ENCODE peak calls at places on chromosomes 2 and 18, in four cellular contexts. V is heart left ventricle, D is tibial artery, A is Panc1. B is an unnamed sample. For H3K4me1, the result is how much of the 10 kb centered on the place peaks cover.

GRCh38 chr2:63060079-63060482 is 9.5 kb downstream of the OTX1 start:
- DNase-seq in V (no peak), D (no peak), A (no peak), B (no peak)

GRCh38 chr2:23414876-23415275 is 29.9 kb downstream of the KLHL29 start:
- DNase-seq in V (no peak), D (no peak), A (no peak), B (no peak)

GRCh38 chr2:10956006-10956790 is 44.5 kb downstream of the KCNF1 start:
- DNase-seq in V (no peak), D (no peak), A (no peak), B (no peak)

GRCh38 chr18:60506682-60507081 is 134.1 kb upstream of the MC4R start:
- DNase-seq in V (no peak), D (no peak), A (no peak), B (no peak)

GRCh38 chr2:192315543-192315942 is 120.8 kb upstream of the TMEFF2 start:
- DNase-seq in V (no peak), D (no peak), A (no peak), B (no peak)

GRCh38 chr2:54206596-54206995 is 49.4 kb downstream of the TSPYL6 start:
- DNase-seq in V (no peak), D (no peak), A (peak), B (no peak)

GRCh38 chr18:61502472-61502871 is 169.2 kb downstream of the CDH20 start:
- DNase-seq in V (no peak), D (no peak), A (peak), B (no peak)

GRCh38 chr2:226683926-226684562 is 115.6 kb downstream of the IRS1 start:
- DNase-seq in V (no peak), D (no peak), A (no peak), B (no peak)

GRCh38 chr2:233252227-233252626 is 754 bp downstream of the ATG16L1 start:
- DNase-seq in V (no peak), D (no peak), A (no peak), B (peak)

GRCh38 chr2:6578417-6578816 is 287.3 kb downstream of the CMPK2 start:
- DNase-seq in V (no peak), D (no peak), A (no peak), B (no peak)

GRCh38 chr2:128605421-128605820 is 286.8 kb upstream of the HS6ST1 start:
- DNase-seq in V (no peak), D (peak), A (no peak), B (peak)

GRCh38 chr2:191319181-191319580 is 74.0 kb downstream of the MYO1B start:
- DNase-seq in V (no peak), D (no peak), A (no peak), B (no peak)

GRCh38 chr2:168543037-168543436 is 87.0 kb downstream of the CERS6 start:
- DNase-seq in V (no peak), D (no peak), A (no peak), B (no peak)

GRCh38 chr2:38533180-38533579 is 69.5 kb downstream of the HNRNPLL start:
- DNase-seq in V (no peak), D (no peak), A (no peak), B (peak)

GRCh38 chr2:146821836-146822316 is 1023.0 kb upstream of the ACVR2A start:
- DNase-seq in V (no peak), D (no peak), A (no peak), B (no peak)

GRCh38 chr2:8229546-8229986 is 452.3 kb upstream of the ID2 start:
- DNase-seq in V (peak), D (peak), A (no peak), B (peak)

GRCh38 chr2:217366246-217366645 is 506.4 kb upstream of the TNP1 start:
- DNase-seq in V (no peak), D (no peak), A (no peak), B (no peak)

GRCh38 chr2:95526360-95527341 is 42.1 kb upstream of the TRIM43B start:
- DNase-seq in V (peak), D (peak), A (no peak), B (peak)

GRCh38 chr2:222318026-222318711 is 19.4 kb upstream of the PAX3 start:
- DNase-seq in V (peak), D (no peak), A (peak), B (peak)

GRCh38 chr2:40487592-40487991 is 35.7 kb upstream of the SLC8A1 start:
- DNase-seq in V (no peak), D (no peak), A (no peak), B (peak)

GRCh38 chr2:47205576-47206141 is 50.6 kb upstream of the STPG4 start:
- DNase-seq in V (peak), D (no peak), A (no peak), B (peak)

GRCh38 chr2:239762742-239763269 is 262.3 kb downstream of the NDUFA10 start:
- DNase-seq in V (no peak), D (peak), A (no peak), B (no peak)

GRCh38 chr2:229748950-229749349 is 34.6 kb upstream of the DNER start:
- DNase-seq in V (no peak), D (no peak), A (no peak), B (no peak)

GRCh38 chr18:44198296-44199284 is 482.1 kb upstream of the SETBP1 start:
- DNase-seq in V (no peak), D (no peak), A (no peak), B (peak)

GRCh38 chr2:79447462-79447861 is 65.4 kb upstream of the CTNNA2 start:
- DNase-seq in V (no peak), D (no peak), A (no peak), B (no peak)

GRCh38 chr2:66462196-66462825 is 27.4 kb downstream of the MEIS1 start:
- DNase-seq in V (no peak), D (no peak), A (no peak), B (no peak)

GRCh38 chr2:9462872-9463697 is 11.3 kb upstream of the IAH1 start:
- DNase-seq in V (no peak), D (no peak), A (no peak), B (no peak)

GRCh38 chr2:180006236-180006635 is 861 bp downstream of the CWC22 start:
- DNase-seq in V (no peak), D (no peak), A (no peak), B (no peak)

GRCh38 chr2:70546376-70546775 is 7.2 kb downstream of the TGFA start:
- DNase-seq in V (no peak), D (no peak), A (no peak), B (no peak)

GRCh38 chr2:46338674-46339073 is 41.5 kb downstream of the EPAS1 start:
- DNase-seq in V (peak), D (no peak), A (no peak), B (no peak)

GRCh38 chr2:227154976-227155375 is 9.0 kb downstream of the COL4A4 start:
- DNase-seq in V (peak), D (no peak), A (no peak), B (peak)

GRCh38 chr2:24238158-24238557 is 63.3 kb downstream of the FAM228A start:
- DNase-seq in V (no peak), D (no peak), A (no peak), B (no peak)

GRCh38 chr2:150482667-150483260 is 4.7 kb downstream of the RND3 start:
- DNase-seq in V (no peak), D (no peak), A (no peak), B (no peak)

GRCh38 chr2:219344756-219345458 is 12.4 kb upstream of the RESP18 start:
- DNase-seq in V (peak), D (no peak), A (no peak), B (peak)

GRCh38 chr2:122034797-122035196 is 279.3 kb downstream of the TSN start:
- DNase-seq in V (no peak), D (no peak), A (no peak), B (no peak)

GRCh38 chr2:26557244-26557925 is 79.5 kb upstream of the OTOF start:
- DNase-seq in V (no peak), D (peak), A (no peak), B (no peak)

GRCh38 chr2:172012688-172013358 is 13.1 kb downstream of the METAP1D start:
- DNase-seq in V (no peak), D (no peak), A (no peak), B (no peak)

GRCh38 chr2:113164234-113164929 is 9.4 kb upstream of the PSD4 start:
- DNase-seq in V (no peak), D (peak), A (no peak), B (no peak)

GRCh38 chr2:1277634-1278033 is 135.6 kb upstream of the TPO start:
- DNase-seq in V (no peak), D (no peak), A (no peak), B (no peak)

GRCh38 chr2:1283020-1283801 is 130.1 kb upstream of the TPO start:
- DNase-seq in V (no peak), D (no peak), A (no peak), B (no peak)

GRCh38 chr2:1278125-1278524 is 135.1 kb upstream of the TPO start:
- DNase-seq in V (no peak), D (no peak), A (no peak), B (no peak)

GRCh38 chr2:1282552-1282951 is 130.7 kb upstream of the TPO start:
- DNase-seq in V (peak), D (no peak), A (no peak), B (no peak)

GRCh38 chr2:1278861-1279260 is 134.4 kb upstream of the TPO start:
- DNase-seq in V (no peak), D (no peak), A (no peak), B (no peak)
- H3K4me1 ChIP-seq in V (under half), D (under half), A (under half), B (under half)

GRCh38 chr2:19529663-19530062 is 171.2 kb upstream of the OSR1 start:
- DNase-seq in V (no peak), D (no peak), A (no peak), B (no peak)
- H3K4me1 ChIP-seq in V (under half), D (under half), A (under half), B (under half)

DNA sequence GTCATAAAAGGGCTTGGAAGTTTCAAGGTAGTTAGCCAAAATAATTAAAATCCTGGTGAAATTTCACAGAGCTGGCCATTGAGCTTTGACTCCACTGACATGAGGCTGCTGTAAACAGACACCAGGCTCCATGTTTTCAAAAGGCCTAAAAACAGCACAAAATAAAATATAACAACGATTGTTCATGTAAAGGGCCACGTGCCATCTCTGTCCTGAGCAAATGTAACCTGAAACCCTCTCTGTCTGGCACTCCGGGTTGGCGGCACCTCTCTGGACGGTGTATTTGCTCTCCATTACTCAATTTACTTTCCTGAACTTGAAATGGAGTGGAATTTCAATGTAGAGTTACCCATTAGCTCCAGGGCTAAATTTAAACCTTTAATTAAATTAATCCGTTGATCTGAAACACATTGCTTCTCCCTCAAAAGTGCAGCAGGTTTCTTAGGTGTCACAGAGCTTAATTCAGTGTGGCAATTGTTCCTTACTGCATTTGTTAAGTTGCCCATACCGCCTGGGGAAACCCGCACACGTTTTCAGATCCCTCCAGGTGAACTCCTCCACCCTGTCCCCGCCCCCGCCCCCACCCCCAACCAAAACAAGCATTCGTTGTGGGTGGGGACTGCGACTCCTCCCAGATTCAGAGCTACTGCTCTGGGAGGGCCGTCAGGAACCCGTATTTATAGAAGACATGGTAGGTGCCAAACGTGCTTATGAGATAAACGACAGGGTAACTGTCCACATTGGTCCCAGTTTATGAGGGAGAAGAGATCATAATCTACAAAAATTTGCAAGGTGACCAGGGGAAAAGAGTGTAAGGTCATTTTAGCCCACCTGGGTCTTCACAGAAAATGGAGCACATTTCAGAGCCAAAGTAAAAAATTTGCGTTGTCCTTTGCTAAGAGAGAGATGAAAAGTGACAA is 1.2 kb upstream of the CABLES1 start:
- DNase-seq in V (no peak), D (no peak), A (no peak), B (peak)
- H3K4me1 ChIP-seq in V (under half), D (under half), A (under half), B (under half)

DNA sequence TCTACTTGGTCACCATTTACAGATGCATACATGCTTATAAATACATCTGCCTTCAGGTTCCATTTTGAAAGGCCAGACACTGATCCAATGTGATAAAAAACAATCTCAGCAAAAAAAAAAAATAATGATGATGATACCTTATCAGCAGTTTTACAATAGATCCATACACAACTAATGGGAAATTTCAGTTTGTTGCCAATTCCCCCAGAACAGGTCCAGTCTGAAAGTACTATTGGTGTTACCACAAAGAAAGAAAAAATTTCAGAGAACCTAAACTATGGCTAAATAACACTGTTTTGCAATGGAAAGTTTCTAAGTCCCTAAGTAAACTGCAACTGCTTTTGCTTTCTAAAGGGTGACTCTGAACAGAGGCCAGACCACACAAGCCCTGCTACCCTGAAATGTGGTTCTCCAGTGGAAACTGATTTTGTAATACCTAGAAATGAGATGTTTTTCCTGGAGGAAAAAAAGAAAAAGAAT is 54.1 kb downstream of the LPIN2 start:
- DNase-seq in V (no peak), D (peak), A (no peak), B (no peak)
- H3K4me1 ChIP-seq in V (under half), D (under half), A (under half), B (under half)

GRCh38 chr2:3649581-3649980 is 8.4 kb upstream of the ALLC start:
- DNase-seq in V (peak), D (no peak), A (no peak), B (no peak)
- H3K4me1 ChIP-seq in V (under half), D (under half), A (under half), B (under half)

GRCh38 chr2:207162319-207162718 is 3.4 kb downstream of the KLF7 start:
- DNase-seq in V (no peak), D (no peak), A (no peak), B (no peak)

GRCh38 chr2:207161247-207161646 is 4.5 kb downstream of the KLF7 start:
- DNase-seq in V (no peak), D (no peak), A (no peak), B (no peak)

GRCh38 chr2:207161724-207162123 is 4.0 kb downstream of the KLF7 start:
- DNase-seq in V (no peak), D (no peak), A (no peak), B (no peak)

GRCh38 chr2:207159002-207159401 is 6.7 kb downstream of the KLF7 start:
- DNase-seq in V (no peak), D (no peak), A (no peak), B (no peak)

GRCh38 chr2:207160115-207160514 is 5.6 kb downstream of the KLF7 start:
- DNase-seq in V (no peak), D (no peak), A (no peak), B (no peak)
- H3K4me1 ChIP-seq in V (half or more), D (half or more), A (under half), B (under half)

DNA sequence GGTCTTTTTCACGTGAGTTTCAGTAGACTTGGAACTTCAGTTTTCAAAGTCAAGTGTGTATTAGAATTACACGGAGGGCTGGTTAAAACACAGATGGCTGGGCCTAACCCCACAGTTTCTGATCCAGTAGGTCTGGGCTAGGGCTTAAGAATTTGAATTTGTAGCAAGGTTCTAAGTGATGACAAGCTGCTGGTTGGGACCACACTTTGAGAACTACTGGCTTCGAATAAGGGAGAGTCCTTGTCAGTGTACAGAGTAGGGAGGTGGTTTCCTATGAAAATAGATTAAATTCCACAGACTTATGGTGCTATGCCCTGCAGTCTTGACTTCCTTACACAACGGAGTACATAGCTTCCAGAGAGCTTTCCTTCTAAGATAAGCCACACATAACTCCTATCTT is 4.5 kb downstream of the RHOB start:
- DNase-seq in V (no peak), D (peak), A (no peak), B (no peak)
- H3K4me1 ChIP-seq in V (under half), D (under half), A (under half), B (under half)

GRCh38 chr2:65064728-65065552 is 8.7 kb downstream of the CEP68 start:
- DNase-seq in V (peak), D (peak), A (no peak), B (peak)
- H3K4me1 ChIP-seq in V (half or more), D (half or more), A (under half), B (half or more)

B was measured in thyroid gland.